ENCODE peak calls at places on chromosomes 7 and 10, in four cellular contexts. K is HepG2, V is astrocyte, T is IMR-90. N is an unnamed sample.

GRCh38 chr7:30528779-30529178 is 24.1 kb upstream of the GGCT start:
- DNase-seq in V (no peak), K (no peak), T (no peak), N (peak)

GRCh38 chr10:89701238-89702120 is at the start of gene KIF20B:
- DNase-seq in V (peak), K (peak), T (peak), N (peak)

GRCh38 chr10:123381271-123381670 is 227.1 kb downstream of the BUB3 start:
- DNase-seq in T (no peak), V (peak), K (peak), N (no peak)

GRCh38 chr10:1448252-1448901 is 288.9 kb downstream of the ADARB2 start:
- DNase-seq in V (no peak), K (no peak), T (no peak), N (no peak)

GRCh38 chr10:46557319-46558140 is 1.1 kb upstream of the GPRIN2 start:
- DNase-seq in K (no peak), T (no peak), V (no peak), N (no peak)

GRCh38 chr7:77897004-77897547 is 98.5 kb downstream of the PHTF2 start:
- DNase-seq in V (no peak), K (no peak), T (no peak), N (no peak)

GRCh38 chr10:82866424-82867020 is 991.5 kb downstream of the NRG3 start:
- DNase-seq in T (peak), K (no peak), V (peak), N (no peak)

GRCh38 chr10:123202526-123202925 is 48.3 kb downstream of the BUB3 start:
- DNase-seq in V (no peak), K (no peak), T (no peak), N (no peak)

GRCh38 chr7:132406039-132406438 is 170.2 kb downstream of the PLXNA4 start:
- DNase-seq in V (peak), K (no peak), T (no peak), N (no peak)

GRCh38 chr7:618539-619355 is 99.1 kb upstream of the PDGFA start:
- DNase-seq in T (peak), V (no peak), K (peak), N (no peak)

GRCh38 chr7:4830176-4830575 is 31.7 kb downstream of the PAPOLB start:
- DNase-seq in T (peak), K (peak), V (peak), N (peak)

GRCh38 chr10:62657244-62657835 is 147.2 kb upstream of the ADO start:
- DNase-seq in V (no peak), T (no peak), K (no peak), N (no peak)

GRCh38 chr7:73718438-73718881 is 1.0 kb downstream of the STX1A start:
- DNase-seq in K (no peak), T (no peak), V (no peak), N (no peak)

GRCh38 chr10:110863361-110863760 is 8.4 kb upstream of the PDCD4 start:
- DNase-seq in V (no peak), K (no peak), T (no peak), N (no peak)

GRCh38 chr7:127585044-127585953 is at the start of gene GCC1:
- DNase-seq in T (peak), K (peak), V (peak), N (peak)

GRCh38 chr7:112550468-112551060 is 69.8 kb downstream of the LSMEM1 start:
- DNase-seq in T (peak), V (peak), K (peak), N (peak)

GRCh38 chr10:117342638-117343037 is 32.6 kb downstream of the PDZD8 start:
- DNase-seq in T (peak), V (peak), K (no peak), N (no peak)

GRCh38 chr10:12769326-12770044 is 232.0 kb downstream of the CCDC3 start:
- DNase-seq in K (peak), T (no peak), V (no peak), N (no peak)

GRCh38 chr7:126699707-126700106 is 553.0 kb downstream of the GRM8 start:
- DNase-seq in V (no peak), T (no peak), K (no peak), N (peak)

GRCh38 chr10:77586719-77587423 is 50.7 kb downstream of the KCNMA1 start:
- DNase-seq in V (peak), T (peak), K (no peak), N (no peak)
- H3K9ac ChIP-seq in V (no peak), T (peak), K (no peak), N (no peak)

GRCh38 chr10:100359030-100359432 is 12.0 kb downstream of the SCD start:
- DNase-seq in T (no peak), V (no peak), K (peak), N (no peak)

GRCh38 chr10:100353770-100354485 is 6.9 kb downstream of the SCD start:
- DNase-seq in V (no peak), T (no peak), K (no peak), N (no peak)

GRCh38 chr10:100356067-100357017 is 9.3 kb downstream of the SCD start:
- DNase-seq in V (no peak), T (no peak), K (no peak), N (no peak)

GRCh38 chr10:100357073-100357858 is 10.2 kb downstream of the SCD start:
- DNase-seq in V (no peak), K (no peak), T (no peak), N (no peak)

DNA sequence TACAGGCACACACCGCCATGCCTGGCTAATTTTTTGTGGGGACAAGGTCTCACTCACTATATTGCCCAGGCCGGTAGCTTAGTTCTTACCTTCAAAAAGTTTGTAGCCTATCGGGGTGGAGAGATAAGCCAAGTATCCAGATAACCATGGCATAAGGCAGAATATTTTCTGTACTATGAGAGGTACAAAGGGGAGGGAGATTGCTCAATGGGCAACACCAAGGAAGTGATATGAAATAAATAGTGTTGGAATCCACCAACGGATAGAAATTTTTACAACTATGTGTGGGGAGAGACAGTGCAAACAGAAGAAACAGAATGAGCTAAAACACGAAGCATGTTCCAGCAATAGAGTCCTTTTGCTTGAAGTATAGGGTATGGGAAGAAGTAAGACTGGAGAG is 8.0 kb downstream of the SCD start:
- DNase-seq in T (no peak), K (no peak), V (no peak), N (no peak)
- H3K9ac ChIP-seq in T (no peak), K (no peak), V (no peak), N (no peak)

GRCh38 chr10:103691267-103691666 is 164.1 kb downstream of the SH3PXD2A start:
- DNase-seq in V (no peak), T (no peak), K (no peak), N (no peak)
- H3K9ac ChIP-seq in V (no peak), T (no peak), K (no peak), N (no peak)

GRCh38 chr10:96584035-96584434 is 2.8 kb downstream of the TM9SF3 start:
- DNase-seq in V (no peak), T (no peak), K (no peak), N (no peak)
- H3K9ac ChIP-seq in V (no peak), T (no peak), K (no peak), N (no peak)

GRCh38 chr7:20596653-20597052 is 18.8 kb upstream of the ABCB5 start:
- DNase-seq in K (no peak), V (peak), T (peak), N (no peak)
- H3K9ac ChIP-seq in K (no peak), V (peak), T (no peak), N (no peak)

GRCh38 chr10:126955396-126955795 is 50.2 kb downstream of the DOCK1 start:
- DNase-seq in K (no peak), T (no peak), V (no peak), N (no peak)
- H3K9ac ChIP-seq in K (no peak), T (no peak), V (no peak), N (no peak)

GRCh38 chr7:38831262-38831661 is 77.7 kb downstream of the VPS41 start:
- DNase-seq in T (no peak), K (no peak), V (no peak), N (no peak)
- H3K9ac ChIP-seq in T (no peak), K (no peak), V (no peak), N (no peak)